ENCODE peak calls at places on chromosomes 16 and 17, in nine cellular contexts. T is lower leg skin, H is stomach, C is tibial nerve, A is heart left ventricle, Z is right lobe of liver, J is NB4, S is suprapubic skin, Y is IMR-90. G is an unnamed sample.
A peak's percentile ranks its signal among the peaks of the same experiment; 100 is the strongest.

GRCh38 chr17:8799001-8799850 is at the start of gene MFSD6L:
- DNase-seq in T (peak; percentile 5), S (no peak), Z (no peak), H (peak; percentile 87), Y (no peak), A (no peak), J (no peak), C (no peak), G (peak; percentile 69)

GRCh38 chr16:15776572-15776971 is 80.3 kb downstream of the MYH11 start:
- DNase-seq in J (no peak), T (no peak), H (no peak), S (no peak), Z (no peak), Y (no peak), A (no peak), C (no peak), G (no peak)

GRCh38 chr17:79630821-79631639 is 20.2 kb upstream of the RBFOX3 start:
- DNase-seq in T (no peak), Y (no peak), J (no peak), S (peak; percentile 57), A (no peak), Z (peak; percentile 9), H (peak; percentile 11), C (no peak), G (peak; percentile 64)

GRCh38 chr16:369866-370436 is 387 bp downstream of the MRPL28 start:
- DNase-seq in S (no peak), T (no peak), A (no peak), J (no peak), H (peak; percentile 44), Y (no peak), Z (no peak), C (no peak), G (no peak)

GRCh38 chr16:49513040-49513439 is 139.4 kb downstream of the C16orf78 start:
- DNase-seq in T (no peak), A (no peak), C (no peak), S (no peak), Z (no peak), H (no peak), J (peak; percentile 64), Y (no peak), G (no peak)

GRCh38 chr16:11201498-11202259 is 54.3 kb downstream of the SOCS1 start:
- DNase-seq in Z (peak; percentile 68), T (no peak), A (no peak), H (peak; percentile 41), Y (peak; percentile 93), J (peak; percentile 88), S (no peak), C (no peak), G (no peak)

GRCh38 chr16:84228321-84228838 is 11.4 kb downstream of the KCNG4 start:
- DNase-seq in A (peak; percentile 85), Z (no peak), J (peak; percentile 97), C (peak; percentile 71), S (no peak), T (peak; percentile 49), H (no peak), Y (peak; percentile 89), G (no peak)

GRCh38 chr17:78933959-78934568 is 8.9 kb upstream of the TIMP2 start:
- DNase-seq in T (peak; percentile 92), Y (peak; percentile 100), S (peak; percentile 97), J (peak; percentile 34), H (peak; percentile 96), Z (peak; percentile 85), C (peak; percentile 92), A (peak; percentile 96), G (peak; percentile 99)

GRCh38 chr17:31475378-31476162 is 84.1 kb downstream of the RAB11FIP4 start:
- DNase-seq in A (no peak), H (no peak), S (no peak), Z (peak; percentile 55), C (no peak), J (no peak), T (no peak), Y (no peak), G (no peak)

GRCh38 chr16:89921699-89922476 is 1.3 kb upstream of the TUBB3 start:
- DNase-seq in J (peak; percentile 97), Z (peak; percentile 77), H (peak; percentile 58), S (no peak), T (no peak), Y (peak; percentile 94), A (peak; percentile 88), C (no peak), G (no peak)

GRCh38 chr16:50964491-50964890 is 186.6 kb downstream of the SALL1 start:
- DNase-seq in J (no peak), A (no peak), Z (no peak), C (no peak), Y (no peak), H (no peak), T (no peak), S (no peak), G (no peak)

GRCh38 chr16:86854058-86854621 is 275.8 kb downstream of the FOXL1 start:
- DNase-seq in Y (peak; percentile 57), A (no peak), J (no peak), C (no peak), S (no peak), T (peak; percentile 42), H (no peak), Z (no peak), G (no peak)

GRCh38 chr17:67531291-67531690 is 154.2 kb downstream of the PITPNC1 start:
- DNase-seq in Y (no peak), J (no peak), Z (no peak), A (peak; percentile 34), C (no peak), H (no peak), S (no peak), T (no peak), G (peak; percentile 81)

GRCh38 chr17:74362811-74363498 is 1.3 kb upstream of the BTBD17 start:
- DNase-seq in C (no peak), Y (no peak), H (no peak), Z (no peak), A (no peak), S (no peak), T (no peak), J (no peak), G (no peak)

GRCh38 chr17:62724398-62725146 is 83.5 kb downstream of the MARCHF10 start:
- DNase-seq in J (no peak), Z (no peak), S (no peak), T (no peak), Y (peak; percentile 44), A (no peak), H (no peak), C (no peak), G (no peak)

GRCh38 chr16:27446721-27447120 is 44.7 kb downstream of the IL21R start:
- DNase-seq in T (no peak), C (no peak), J (peak; percentile 19), Z (no peak), A (peak; percentile 6), Y (no peak), H (no peak), S (no peak), G (no peak)

GRCh38 chr17:79082311-79083190 is 7.9 kb downstream of the ENGASE start:
- DNase-seq in H (peak; percentile 63), T (no peak), S (no peak), C (no peak), Z (peak; percentile 45), J (peak; percentile 49), Y (peak; percentile 19), A (peak; percentile 61), G (no peak)

GRCh38 chr16:56610017-56610608 is 1.7 kb downstream of the MT2A start:
- DNase-seq in H (peak; percentile 47), S (no peak), Y (peak; percentile 97), C (no peak), T (peak; percentile 78), J (peak; percentile 92), Z (peak; percentile 70), A (peak; percentile 53), G (no peak)

DNA sequence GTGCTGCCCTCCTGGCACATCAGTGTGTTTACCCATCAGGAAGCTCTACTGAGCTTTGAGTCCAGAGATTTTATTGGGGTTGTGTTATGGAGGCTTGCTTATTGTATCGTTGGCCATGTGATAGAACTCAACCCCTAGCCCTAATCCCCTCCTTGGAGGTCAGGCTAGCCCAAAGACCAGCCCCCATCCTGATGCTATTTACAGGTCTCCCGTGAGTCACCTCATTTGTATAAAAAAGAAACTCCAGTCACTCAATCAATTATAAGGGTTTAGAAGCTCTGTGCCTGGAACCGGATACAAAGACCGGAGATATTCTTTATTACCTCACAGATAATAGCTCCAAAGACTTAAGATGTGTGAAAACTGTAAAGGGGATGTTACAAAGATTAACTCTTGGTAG is 405.9 kb downstream of the CNTNAP4 start:
- DNase-seq in S (no peak), J (no peak), Z (no peak), T (no peak), Y (no peak), A (no peak), H (no peak), C (no peak), G (no peak)
- TF ChIP-seq POLR2A in S (no peak), J (no peak), Z (no peak), T (no peak), Y (no peak), A (no peak), H (no peak), C (no peak), G (no peak)

DNA sequence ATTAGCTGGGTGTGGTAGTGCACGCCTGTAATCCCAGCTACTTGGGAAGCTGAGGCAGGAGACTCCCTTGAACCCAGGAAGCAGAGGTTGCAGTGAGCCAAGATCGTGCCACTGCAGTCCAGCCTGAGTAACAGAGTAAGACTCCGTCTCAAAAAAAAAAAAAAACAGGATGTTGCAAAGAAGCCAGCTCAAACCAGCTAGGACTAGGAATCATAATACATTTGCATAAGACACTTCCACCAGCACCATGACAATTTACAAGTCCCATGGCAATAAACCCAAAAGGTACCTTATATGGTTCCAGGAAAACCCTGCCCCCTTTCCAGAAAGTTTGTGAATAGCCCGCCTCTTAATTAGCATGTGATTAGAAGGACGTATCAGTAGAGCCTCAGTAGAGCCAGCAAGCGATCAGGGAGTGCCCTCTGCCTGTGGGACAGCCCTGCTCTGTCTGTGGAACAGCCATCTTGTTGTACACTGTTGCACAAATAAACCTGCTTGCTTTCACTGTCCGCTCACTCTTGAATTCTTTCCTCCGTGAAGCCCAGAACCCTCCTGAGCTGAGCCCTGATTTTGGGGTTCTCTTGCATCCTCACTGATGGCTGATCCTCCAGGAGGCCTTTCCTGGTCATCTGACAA is 14.1 kb downstream of the NUPR1 start:
- DNase-seq in C (no peak), J (peak; percentile 70), S (no peak), T (no peak), H (no peak), Y (no peak), Z (peak; percentile 82), A (no peak), G (no peak)
- TF ChIP-seq CTCF in C (no peak), J (no peak), S (no peak), T (no peak), H (no peak), Y (no peak), Z (peak; percentile 46), A (no peak), G (no peak)

DNA sequence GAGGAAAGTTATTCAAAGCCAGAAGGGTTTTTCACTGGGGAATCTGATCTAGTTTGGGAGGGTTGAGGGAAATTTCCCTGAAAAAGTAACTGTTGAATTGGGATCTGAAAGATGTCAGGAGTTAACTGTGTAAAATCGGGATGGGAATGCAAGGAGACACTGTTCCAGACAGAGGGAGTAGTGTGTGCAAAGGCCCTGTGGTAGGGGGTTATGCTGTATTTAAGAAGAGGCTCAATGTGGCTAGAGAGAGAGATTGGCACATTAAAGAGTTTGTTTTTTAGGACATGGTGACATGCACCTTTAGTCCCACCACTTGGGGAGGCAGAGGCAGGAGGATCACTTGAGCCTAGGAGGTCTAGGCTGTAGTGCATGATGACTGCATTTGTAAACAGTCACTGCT is 16.9 kb downstream of the CDH3 start:
- DNase-seq in Y (no peak), H (no peak), J (no peak), Z (no peak), T (no peak), C (no peak), A (no peak), S (no peak), G (no peak)
- H3K4me3 ChIP-seq in Y (no peak overlapping the region), H (no peak overlapping the region), J (no peak overlapping the region), Z (no peak overlapping the region), T (no peak overlapping the region), C (no peak overlapping the region), A (no peak overlapping the region), S (no peak overlapping the region), G (no peak overlapping the region)

GRCh38 chr16:1470543-1471251 is 4.1 kb downstream of the CLCN7 start:
- DNase-seq in S (peak; percentile 77), Z (peak; percentile 52), A (no peak), Y (peak; percentile 43), H (no peak), J (peak; percentile 84), C (no peak), T (no peak), G (no peak)
- TF ChIP-seq POLR2A in S (no peak), Z (no peak), A (no peak), Y (no peak), H (no peak), J (peak; percentile 39), C (no peak), T (no peak), G (no peak)